ENCODE peak calls at places on chromosome 7, in six cellular contexts. H is posterior cingulate gyrus, V is dermis blood vessel endothelial cell, D is neural crest cell, K is cardiac fibroblast, S is posterior vena cava. F is an unnamed sample.

GRCh38 chr7:98826811-98827231 is 43.0 kb downstream of the TMEM130 start:
- DNase-seq in H (peak), V (no peak), D (no peak), K (peak), S (no peak), F (peak)

GRCh38 chr7:57308631-57309408 is 141.2 kb upstream of the ZNF716 start:
- DNase-seq in H (peak), V (no peak), D (no peak), K (no peak), S (no peak), F (no peak)

GRCh38 chr7:106460792-106461254 is 176.0 kb upstream of the NAMPT start:
- DNase-seq in H (no peak), V (no peak), D (no peak), K (no peak), S (no peak), F (no peak)

GRCh38 chr7:151252961-151253691 is 4.6 kb upstream of the SMARCD3 start:
- DNase-seq in H (no peak), V (no peak), D (no peak), K (no peak), S (no peak), F (no peak)

GRCh38 chr7:157047148-157047547 is 36.7 kb upstream of the MNX1 start:
- DNase-seq in H (no peak), V (no peak), D (no peak), K (no peak), S (no peak), F (no peak)

GRCh38 chr7:42198296-42198695 is 38.7 kb downstream of the GLI3 start:
- DNase-seq in H (no peak), V (no peak), D (no peak), K (no peak), S (no peak), F (no peak)

GRCh38 chr7:108497082-108497725 is 28.7 kb downstream of the PNPLA8 start:
- DNase-seq in H (peak), V (peak), D (peak), K (peak), S (no peak), F (peak)

GRCh38 chr7:2016761-2017482 is 215.8 kb downstream of the MAD1L1 start:
- DNase-seq in H (no peak), V (no peak), D (no peak), K (no peak), S (peak), F (peak)

GRCh38 chr7:1124816-1125602 is 35.0 kb downstream of the ZFAND2A start:
- DNase-seq in H (no peak), V (no peak), D (no peak), K (peak), S (peak), F (no peak)

F was measured in tibial artery.